ENCODE peak calls at places on chromosomes 4 and X, in four cellular contexts. One of them, this sample, is unnamed.
A peak's percentile ranks its signal among the peaks of the same experiment; 100 is the strongest.

GRCh38 chr4:185597532-185598188 is 62.4 kb upstream of the PDLIM3 start:
- DNase-seq in fibroblast of the conjunctiva: peak; percentile 67
- DNase-seq in AG09309: peak; percentile 52
- DNase-seq in activated T-cell treated with anti-CD3 and anti-CD28 coated beads for 4 hours: peak; percentile 60
- DNase-seq in this sample: peak; percentile 58

GRCh38 chr4:143514432-143514831 is 930 bp downstream of the SMARCA5 start:
- DNase-seq in fibroblast of the conjunctiva: peak; percentile 17
- DNase-seq in AG09309: no peak
- DNase-seq in activated T-cell treated with anti-CD3 and anti-CD28 coated beads for 4 hours: no peak
- DNase-seq in this sample: peak; percentile 17

GRCh38 chrX:153909024-153909979 is 4.8 kb downstream of the AVPR2 start:
- DNase-seq in fibroblast of the conjunctiva: no peak
- DNase-seq in AG09309: no peak
- DNase-seq in activated T-cell treated with anti-CD3 and anti-CD28 coated beads for 4 hours: no peak
- DNase-seq in this sample: no peak

GRCh38 chr4:20249333-20249732 is 2.4 kb upstream of the SLIT2 start:
- DNase-seq in fibroblast of the conjunctiva: peak; percentile 56
- DNase-seq in AG09309: no peak
- DNase-seq in activated T-cell treated with anti-CD3 and anti-CD28 coated beads for 4 hours: no peak
- DNase-seq in this sample: no peak

GRCh38 chr4:137664416-137664815 is 132.1 kb upstream of the PCDH18 start:
- DNase-seq in fibroblast of the conjunctiva: no peak
- DNase-seq in AG09309: no peak
- DNase-seq in activated T-cell treated with anti-CD3 and anti-CD28 coated beads for 4 hours: no peak
- DNase-seq in this sample: no peak

GRCh38 chr4:152936446-152937279 is 540 bp downstream of the FHDC1 start:
- DNase-seq in fibroblast of the conjunctiva: no peak
- DNase-seq in AG09309: no peak
- DNase-seq in activated T-cell treated with anti-CD3 and anti-CD28 coated beads for 4 hours: no peak
- DNase-seq in this sample: no peak

GRCh38 chr4:133151681-133152329 is 2.7 kb downstream of the PCDH10 start:
- DNase-seq in fibroblast of the conjunctiva: no peak
- DNase-seq in AG09309: no peak
- DNase-seq in activated T-cell treated with anti-CD3 and anti-CD28 coated beads for 4 hours: no peak
- DNase-seq in this sample: no peak

GRCh38 chr4:74751856-74752255 is 42.5 kb downstream of the BTC start:
- DNase-seq in fibroblast of the conjunctiva: no peak
- DNase-seq in AG09309: no peak
- DNase-seq in activated T-cell treated with anti-CD3 and anti-CD28 coated beads for 4 hours: no peak
- DNase-seq in this sample: no peak

GRCh38 chr4:139030614-139031235 is 15.1 kb downstream of the NOCT start:
- DNase-seq in fibroblast of the conjunctiva: peak; percentile 79
- DNase-seq in AG09309: peak; percentile 52
- DNase-seq in activated T-cell treated with anti-CD3 and anti-CD28 coated beads for 4 hours: peak; percentile 66
- DNase-seq in this sample: peak; percentile 66

GRCh38 chrX:136063340-136064079 is 78.3 kb downstream of the SLC9A6 start:
- DNase-seq in fibroblast of the conjunctiva: peak; percentile 36
- DNase-seq in AG09309: no peak
- DNase-seq in activated T-cell treated with anti-CD3 and anti-CD28 coated beads for 4 hours: no peak
- DNase-seq in this sample: no peak

GRCh38 chrX:68710870-68711576 is 63.6 kb downstream of the STARD8 start:
- DNase-seq in fibroblast of the conjunctiva: no peak
- DNase-seq in AG09309: peak; percentile 18
- DNase-seq in activated T-cell treated with anti-CD3 and anti-CD28 coated beads for 4 hours: no peak
- DNase-seq in this sample: no peak

GRCh38 chrX:11703855-11704254 is 38.1 kb upstream of the ARHGAP6 start:
- DNase-seq in fibroblast of the conjunctiva: no peak
- DNase-seq in AG09309: no peak
- DNase-seq in activated T-cell treated with anti-CD3 and anti-CD28 coated beads for 4 hours: no peak
- DNase-seq in this sample: no peak

GRCh38 chr4:52984469-52984868 is 122.4 kb downstream of the RASL11B start:
- DNase-seq in fibroblast of the conjunctiva: no peak
- DNase-seq in AG09309: no peak
- DNase-seq in activated T-cell treated with anti-CD3 and anti-CD28 coated beads for 4 hours: no peak
- DNase-seq in this sample: peak; percentile 16

GRCh38 chr4:104491826-104492771 is 2.6 kb downstream of the CXXC4 start:
- DNase-seq in fibroblast of the conjunctiva: no peak
- DNase-seq in AG09309: no peak
- DNase-seq in activated T-cell treated with anti-CD3 and anti-CD28 coated beads for 4 hours: no peak
- DNase-seq in this sample: no peak

This sample was measured in stromal cell of bone marrow.